ENCODE peak calls at places on chromosomes 6 and 20, in seven cellular contexts. One of them, this sample, is unnamed.
A peak's percentile ranks its signal among the peaks of the same experiment; 100 is the strongest.

GRCh38 chr6:167576798-167577528 is 249.7 kb upstream of the AFDN start:
- DNase-seq in epithelial cell of esophagus: no peak
- DNase-seq in CD14-positive monocyte: no peak
- DNase-seq in astrocyte of the spinal cord: no peak
- DNase-seq in HFFc6: no peak
- DNase-seq in upper lobe of left lung: peak; percentile 65
- DNase-seq in lower lobe of right lung: no peak
- DNase-seq in this sample: peak; percentile 66

GRCh38 chr20:64176548-64177419 is 12.5 kb downstream of the MYT1 start:
- DNase-seq in HFFc6: no peak
- DNase-seq in CD14-positive monocyte: peak; percentile 30
- DNase-seq in epithelial cell of esophagus: no peak
- DNase-seq in upper lobe of left lung: no peak
- DNase-seq in astrocyte of the spinal cord: no peak
- DNase-seq in lower lobe of right lung: peak; percentile 18
- DNase-seq in this sample: no peak

GRCh38 chr6:142413111-142413510 is 111.3 kb downstream of the ADGRG6 start:
- DNase-seq in HFFc6: peak; percentile 37
- DNase-seq in epithelial cell of esophagus: peak; percentile 12
- DNase-seq in astrocyte of the spinal cord: no peak
- DNase-seq in lower lobe of right lung: no peak
- DNase-seq in CD14-positive monocyte: no peak
- DNase-seq in upper lobe of left lung: no peak
- DNase-seq in this sample: no peak

GRCh38 chr6:36720251-36721141 is 22.9 kb downstream of the RAB44 start:
- DNase-seq in lower lobe of right lung: no peak
- DNase-seq in astrocyte of the spinal cord: no peak
- DNase-seq in upper lobe of left lung: no peak
- DNase-seq in epithelial cell of esophagus: no peak
- DNase-seq in HFFc6: no peak
- DNase-seq in CD14-positive monocyte: peak; percentile 16
- DNase-seq in this sample: no peak

GRCh38 chr6:14555804-14556203 is 438.2 kb downstream of the CD83 start:
- DNase-seq in HFFc6: no peak
- DNase-seq in lower lobe of right lung: no peak
- DNase-seq in CD14-positive monocyte: no peak
- DNase-seq in upper lobe of left lung: no peak
- DNase-seq in epithelial cell of esophagus: no peak
- DNase-seq in astrocyte of the spinal cord: no peak
- DNase-seq in this sample: no peak

GRCh38 chr6:27066802-27067201 is 180.7 kb upstream of the PRSS16 start:
- DNase-seq in HFFc6: no peak
- DNase-seq in CD14-positive monocyte: no peak
- DNase-seq in astrocyte of the spinal cord: no peak
- DNase-seq in epithelial cell of esophagus: no peak
- DNase-seq in upper lobe of left lung: no peak
- DNase-seq in lower lobe of right lung: no peak
- DNase-seq in this sample: no peak

GRCh38 chr6:83198486-83199172 is 5.5 kb downstream of the RWDD2A start:
- DNase-seq in epithelial cell of esophagus: peak; percentile 51
- DNase-seq in HFFc6: peak; percentile 56
- DNase-seq in astrocyte of the spinal cord: peak; percentile 55
- DNase-seq in lower lobe of right lung: no peak
- DNase-seq in CD14-positive monocyte: no peak
- DNase-seq in upper lobe of left lung: no peak
- DNase-seq in this sample: no peak

GRCh38 chr20:939606-940005 is 23.5 kb upstream of the ANGPT4 start:
- DNase-seq in astrocyte of the spinal cord: no peak
- DNase-seq in HFFc6: no peak
- DNase-seq in CD14-positive monocyte: no peak
- DNase-seq in epithelial cell of esophagus: no peak
- DNase-seq in lower lobe of right lung: no peak
- DNase-seq in upper lobe of left lung: no peak
- DNase-seq in this sample: no peak

GRCh38 chr6:56736804-56737203 is 94.1 kb upstream of the DST start:
- DNase-seq in astrocyte of the spinal cord: no peak
- DNase-seq in lower lobe of right lung: no peak
- DNase-seq in CD14-positive monocyte: no peak
- DNase-seq in epithelial cell of esophagus: no peak
- DNase-seq in upper lobe of left lung: no peak
- DNase-seq in HFFc6: no peak
- DNase-seq in this sample: no peak

GRCh38 chr6:43523282-43523681 is 6.4 kb downstream of the POLR1C start:
- DNase-seq in epithelial cell of esophagus: no peak
- DNase-seq in upper lobe of left lung: no peak
- DNase-seq in astrocyte of the spinal cord: no peak
- DNase-seq in lower lobe of right lung: no peak
- DNase-seq in HFFc6: no peak
- DNase-seq in CD14-positive monocyte: no peak
- DNase-seq in this sample: no peak

GRCh38 chr6:101083533-101084172 is 202.5 kb upstream of the ASCC3 start:
- DNase-seq in upper lobe of left lung: no peak
- DNase-seq in CD14-positive monocyte: no peak
- DNase-seq in astrocyte of the spinal cord: peak; percentile 49
- DNase-seq in HFFc6: peak; percentile 93
- DNase-seq in epithelial cell of esophagus: peak; percentile 97
- DNase-seq in lower lobe of right lung: no peak
- DNase-seq in this sample: no peak

GRCh38 chr6:56199956-56200355 is 47.4 kb downstream of the COL21A1 start:
- DNase-seq in epithelial cell of esophagus: peak; percentile 63
- DNase-seq in CD14-positive monocyte: no peak
- DNase-seq in upper lobe of left lung: no peak
- DNase-seq in HFFc6: peak; percentile 32
- DNase-seq in lower lobe of right lung: no peak
- DNase-seq in astrocyte of the spinal cord: peak; percentile 25
- DNase-seq in this sample: no peak

GRCh38 chr6:69487688-69488087 is 309.1 kb downstream of the LMBRD1 start:
- DNase-seq in CD14-positive monocyte: no peak
- DNase-seq in astrocyte of the spinal cord: no peak
- DNase-seq in epithelial cell of esophagus: no peak
- DNase-seq in HFFc6: no peak
- DNase-seq in upper lobe of left lung: no peak
- DNase-seq in lower lobe of right lung: no peak
- DNase-seq in this sample: no peak
- TF ChIP-seq CTCF in CD14-positive monocyte: no peak
- TF ChIP-seq CTCF in astrocyte of the spinal cord: peak; percentile 21
- TF ChIP-seq CTCF in epithelial cell of esophagus: no peak
- TF ChIP-seq CTCF in HFFc6: peak; percentile 55
- TF ChIP-seq CTCF in upper lobe of left lung: no peak
- TF ChIP-seq CTCF in lower lobe of right lung: no peak
- TF ChIP-seq CTCF in this sample: peak; percentile 73

GRCh38 chr6:145758086-145758485 is 22.8 kb upstream of the EPM2A start:
- DNase-seq in astrocyte of the spinal cord: peak; percentile 28
- DNase-seq in CD14-positive monocyte: no peak
- DNase-seq in HFFc6: no peak
- DNase-seq in upper lobe of left lung: no peak
- DNase-seq in lower lobe of right lung: no peak
- DNase-seq in epithelial cell of esophagus: peak; percentile 28
- DNase-seq in this sample: no peak

GRCh38 chr6:145756170-145756662 is 20.9 kb upstream of the EPM2A start:
- DNase-seq in lower lobe of right lung: no peak
- DNase-seq in HFFc6: peak; percentile 92
- DNase-seq in CD14-positive monocyte: peak; percentile 76
- DNase-seq in astrocyte of the spinal cord: peak; percentile 95
- DNase-seq in epithelial cell of esophagus: peak; percentile 95
- DNase-seq in upper lobe of left lung: no peak
- DNase-seq in this sample: no peak

GRCh38 chr6:145763742-145764141 is 28.4 kb upstream of the EPM2A start:
- DNase-seq in epithelial cell of esophagus: no peak
- DNase-seq in lower lobe of right lung: no peak
- DNase-seq in CD14-positive monocyte: no peak
- DNase-seq in HFFc6: no peak
- DNase-seq in upper lobe of left lung: no peak
- DNase-seq in astrocyte of the spinal cord: no peak
- DNase-seq in this sample: no peak

GRCh38 chr6:145755682-145756081 is 20.4 kb upstream of the EPM2A start:
- DNase-seq in epithelial cell of esophagus: no peak
- DNase-seq in upper lobe of left lung: no peak
- DNase-seq in HFFc6: no peak
- DNase-seq in CD14-positive monocyte: no peak
- DNase-seq in lower lobe of right lung: no peak
- DNase-seq in astrocyte of the spinal cord: no peak
- DNase-seq in this sample: no peak

GRCh38 chr6:145761584-145761983 is 26.3 kb upstream of the EPM2A start:
- DNase-seq in upper lobe of left lung: no peak
- DNase-seq in lower lobe of right lung: no peak
- DNase-seq in CD14-positive monocyte: no peak
- DNase-seq in astrocyte of the spinal cord: no peak
- DNase-seq in epithelial cell of esophagus: no peak
- DNase-seq in HFFc6: no peak
- DNase-seq in this sample: no peak
- TF ChIP-seq CTCF in upper lobe of left lung: no peak
- TF ChIP-seq CTCF in lower lobe of right lung: no peak
- TF ChIP-seq CTCF in CD14-positive monocyte: no peak
- TF ChIP-seq CTCF in astrocyte of the spinal cord: peak; percentile 4
- TF ChIP-seq CTCF in epithelial cell of esophagus: no peak
- TF ChIP-seq CTCF in HFFc6: no peak
- TF ChIP-seq CTCF in this sample: no peak

DNA sequence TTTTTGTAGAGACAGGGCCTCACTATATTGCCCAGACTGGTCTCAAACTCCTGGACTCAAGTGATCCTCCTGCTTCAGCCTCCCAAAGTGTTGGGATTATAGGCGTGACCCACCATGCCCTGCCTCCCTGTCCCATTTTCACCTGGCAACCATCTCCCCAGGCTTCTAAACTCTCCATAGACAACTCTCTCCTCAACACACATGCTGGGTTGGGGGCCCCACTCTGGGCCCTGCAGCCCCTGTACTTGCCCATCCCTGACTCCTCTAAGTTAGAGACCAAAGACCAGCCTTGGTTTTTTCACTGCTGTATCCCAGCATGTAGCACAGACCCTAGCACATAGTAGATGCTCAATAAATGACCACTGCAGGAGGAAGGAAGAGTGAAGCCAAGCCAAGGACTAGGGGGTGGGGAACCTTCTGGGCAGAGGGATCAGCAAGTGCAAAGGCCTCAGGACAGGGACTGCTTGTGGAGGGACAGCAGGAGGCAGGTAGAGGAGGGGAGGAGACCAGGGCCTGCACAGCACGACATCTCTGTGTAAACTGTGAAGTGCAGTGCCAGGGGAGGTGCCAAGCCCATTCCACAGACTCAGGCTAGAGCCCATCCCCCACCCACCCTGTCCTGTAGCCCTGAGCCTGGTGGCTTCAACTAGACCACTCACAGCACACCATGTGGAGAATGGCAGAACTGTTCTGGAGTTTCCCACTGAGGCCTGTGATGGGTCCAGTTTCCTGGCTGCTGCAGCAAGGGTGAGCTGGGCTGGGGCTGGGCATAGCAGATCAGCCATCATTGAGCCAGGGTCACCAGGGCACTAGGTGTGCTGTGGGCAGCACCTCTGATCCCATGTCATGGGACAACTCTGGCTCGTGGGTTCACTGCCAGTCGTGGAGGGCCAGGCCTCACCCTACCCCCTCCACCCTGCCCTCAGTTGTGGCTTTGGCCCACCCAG is 3.4 kb upstream of the SRC start:
- DNase-seq in CD14-positive monocyte: no peak
- DNase-seq in HFFc6: no peak
- DNase-seq in upper lobe of left lung: no peak
- DNase-seq in astrocyte of the spinal cord: no peak
- DNase-seq in lower lobe of right lung: no peak
- DNase-seq in epithelial cell of esophagus: no peak
- DNase-seq in this sample: no peak
- TF ChIP-seq CTCF in CD14-positive monocyte: peak; percentile 22
- TF ChIP-seq CTCF in HFFc6: peak; percentile 34
- TF ChIP-seq CTCF in upper lobe of left lung: no peak
- TF ChIP-seq CTCF in astrocyte of the spinal cord: no peak
- TF ChIP-seq CTCF in lower lobe of right lung: no peak
- TF ChIP-seq CTCF in epithelial cell of esophagus: no peak
- TF ChIP-seq CTCF in this sample: peak; percentile 35

GRCh38 chr6:157380779-157381561 is at the start of gene ZDHHC14:
- DNase-seq in astrocyte of the spinal cord: peak; percentile 86
- DNase-seq in lower lobe of right lung: peak; percentile 94
- DNase-seq in HFFc6: peak; percentile 77
- DNase-seq in epithelial cell of esophagus: peak; percentile 92
- DNase-seq in CD14-positive monocyte: peak; percentile 77
- DNase-seq in upper lobe of left lung: peak; percentile 99
- DNase-seq in this sample: peak; percentile 90

GRCh38 chr6:157383471-157383870 is 2.5 kb downstream of the ZDHHC14 start:
- DNase-seq in lower lobe of right lung: no peak
- DNase-seq in HFFc6: no peak
- DNase-seq in epithelial cell of esophagus: no peak
- DNase-seq in upper lobe of left lung: no peak
- DNase-seq in astrocyte of the spinal cord: no peak
- DNase-seq in CD14-positive monocyte: no peak
- DNase-seq in this sample: no peak

GRCh38 chr6:157379656-157380457 is 1.1 kb upstream of the ZDHHC14 start:
- DNase-seq in epithelial cell of esophagus: peak; percentile 92
- DNase-seq in astrocyte of the spinal cord: peak; percentile 90
- DNase-seq in CD14-positive monocyte: peak; percentile 87
- DNase-seq in upper lobe of left lung: peak; percentile 90
- DNase-seq in lower lobe of right lung: peak; percentile 93
- DNase-seq in HFFc6: peak; percentile 87
- DNase-seq in this sample: peak; percentile 88

GRCh38 chr6:157380458-157380778 is 572 bp upstream of the ZDHHC14 start:
- DNase-seq in CD14-positive monocyte: no peak
- DNase-seq in upper lobe of left lung: no peak
- DNase-seq in astrocyte of the spinal cord: no peak
- DNase-seq in HFFc6: no peak
- DNase-seq in lower lobe of right lung: peak; percentile 54
- DNase-seq in epithelial cell of esophagus: no peak
- DNase-seq in this sample: peak; percentile 73

DNA sequence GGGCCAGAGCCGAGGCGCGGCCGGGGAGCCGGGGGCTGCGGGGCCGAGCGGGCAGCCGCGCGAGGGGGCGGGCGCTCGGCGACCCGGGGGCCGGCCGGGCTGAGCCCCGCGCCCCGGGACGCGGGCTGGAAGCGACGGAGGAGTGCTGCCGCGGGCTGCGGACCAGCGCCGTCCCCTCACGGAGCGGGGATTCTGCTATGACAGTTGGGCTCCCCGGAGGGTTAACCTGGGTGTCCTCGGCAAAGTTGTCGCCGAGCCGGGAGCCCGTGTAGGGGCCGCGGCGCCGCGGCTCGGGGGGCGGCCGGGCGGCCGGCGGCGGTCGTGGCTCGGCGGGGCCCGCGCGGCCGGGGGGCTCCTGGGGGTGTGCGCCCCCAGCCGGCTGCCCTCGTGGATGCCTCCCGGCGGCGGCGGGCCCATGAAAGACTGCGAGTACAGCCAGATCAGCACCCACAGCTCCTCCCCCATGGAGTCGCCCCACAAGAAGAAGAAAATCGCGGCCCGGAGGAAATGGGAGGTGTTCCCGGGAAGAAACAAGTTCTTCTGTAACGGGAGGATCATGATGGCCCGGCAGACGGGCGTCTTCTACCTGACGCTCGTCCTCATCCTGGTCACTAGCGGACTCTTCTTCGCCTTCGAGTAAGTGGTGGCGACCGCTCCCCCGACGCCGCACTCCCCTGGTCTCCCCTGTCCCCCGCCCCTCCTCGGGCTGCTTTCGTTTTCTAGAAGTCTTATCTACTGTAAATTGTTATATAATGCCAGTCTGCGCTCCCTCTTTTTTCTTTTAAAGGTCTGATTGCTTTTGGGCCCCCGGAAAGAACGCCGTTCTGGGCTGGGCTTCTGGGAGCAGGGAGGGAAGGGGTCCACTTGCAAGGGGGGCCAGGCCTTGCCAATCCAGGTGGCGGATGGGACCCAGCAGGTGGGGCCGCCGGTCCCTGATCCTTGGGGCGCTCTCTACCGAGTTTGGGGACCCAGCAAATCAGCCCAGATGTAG is 936 bp downstream of the ZDHHC14 start:
- DNase-seq in HFFc6: peak; percentile 41
- DNase-seq in astrocyte of the spinal cord: peak; percentile 49
- DNase-seq in CD14-positive monocyte: peak; percentile 53
- DNase-seq in epithelial cell of esophagus: peak; percentile 57
- DNase-seq in lower lobe of right lung: peak; percentile 66
- DNase-seq in upper lobe of left lung: peak; percentile 90
- DNase-seq in this sample: no peak
- TF ChIP-seq CTCF in HFFc6: no peak
- TF ChIP-seq CTCF in astrocyte of the spinal cord: peak; percentile 16
- TF ChIP-seq CTCF in CD14-positive monocyte: no peak
- TF ChIP-seq CTCF in epithelial cell of esophagus: no peak
- TF ChIP-seq CTCF in lower lobe of right lung: no peak
- TF ChIP-seq CTCF in upper lobe of left lung: no peak
- TF ChIP-seq CTCF in this sample: peak; percentile 18

This sample was measured in type B pancreatic cell.